ENCODE peak calls at places on chromosomes 13 and 19, in eight cellular contexts. One of them, this sample, is unnamed.

GRCh38 chr13:92804926-92805325 is 421.7 kb upstream of the GPC6 start:
- DNase-seq in suprapubic skin: no peak
- DNase-seq in HCT116: no peak
- DNase-seq in stomach: no peak
- DNase-seq in spleen: no peak
- DNase-seq in GM23338: no peak
- DNase-seq in sigmoid colon: no peak
- DNase-seq in transverse colon: no peak
- DNase-seq in this sample: no peak

GRCh38 chr19:45798995-45799517 is 6.4 kb upstream of the DMWD start:
- DNase-seq in GM23338: peak; percentile 78
- DNase-seq in HCT116: no peak
- DNase-seq in suprapubic skin: no peak
- DNase-seq in transverse colon: peak; percentile 62
- DNase-seq in sigmoid colon: no peak
- DNase-seq in spleen: peak; percentile 82
- DNase-seq in stomach: peak; percentile 63
- DNase-seq in this sample: no peak

GRCh38 chr19:4910594-4911273 is 1.4 kb downstream of the UHRF1 start:
- DNase-seq in transverse colon: peak; percentile 31
- DNase-seq in HCT116: no peak
- DNase-seq in stomach: no peak
- DNase-seq in sigmoid colon: no peak
- DNase-seq in suprapubic skin: no peak
- DNase-seq in spleen: no peak
- DNase-seq in GM23338: no peak
- DNase-seq in this sample: no peak

GRCh38 chr13:72820156-72820897 is 38.4 kb downstream of the PIBF1 start:
- DNase-seq in sigmoid colon: no peak
- DNase-seq in suprapubic skin: no peak
- DNase-seq in spleen: no peak
- DNase-seq in transverse colon: no peak
- DNase-seq in stomach: no peak
- DNase-seq in HCT116: no peak
- DNase-seq in GM23338: peak; percentile 22
- DNase-seq in this sample: no peak

GRCh38 chr13:45928843-45929242 is 77.3 kb upstream of the SIAH3 start:
- DNase-seq in spleen: no peak
- DNase-seq in suprapubic skin: no peak
- DNase-seq in HCT116: no peak
- DNase-seq in GM23338: no peak
- DNase-seq in stomach: no peak
- DNase-seq in sigmoid colon: no peak
- DNase-seq in transverse colon: no peak
- DNase-seq in this sample: no peak

GRCh38 chr13:81987677-81988357 is 1646.9 kb upstream of the SPRY2 start:
- DNase-seq in sigmoid colon: no peak
- DNase-seq in stomach: no peak
- DNase-seq in suprapubic skin: no peak
- DNase-seq in GM23338: peak; percentile 73
- DNase-seq in HCT116: no peak
- DNase-seq in spleen: no peak
- DNase-seq in transverse colon: no peak
- DNase-seq in this sample: no peak

GRCh38 chr13:57631607-57632275 is at the start of gene PCDH17:
- DNase-seq in GM23338: peak; percentile 85
- DNase-seq in transverse colon: peak; percentile 7
- DNase-seq in stomach: peak; percentile 34
- DNase-seq in HCT116: no peak
- DNase-seq in sigmoid colon: no peak
- DNase-seq in spleen: peak; percentile 73
- DNase-seq in suprapubic skin: no peak
- DNase-seq in this sample: no peak

GRCh38 chr19:39014037-39014436 is 18.3 kb downstream of the FBXO27 start:
- DNase-seq in sigmoid colon: no peak
- DNase-seq in GM23338: no peak
- DNase-seq in spleen: no peak
- DNase-seq in transverse colon: no peak
- DNase-seq in stomach: no peak
- DNase-seq in HCT116: no peak
- DNase-seq in suprapubic skin: no peak
- DNase-seq in this sample: no peak

GRCh38 chr19:18118420-18119242 is 21.1 kb downstream of the MAST3 start:
- DNase-seq in GM23338: no peak
- DNase-seq in sigmoid colon: no peak
- DNase-seq in transverse colon: no peak
- DNase-seq in spleen: no peak
- DNase-seq in HCT116: no peak
- DNase-seq in stomach: no peak
- DNase-seq in suprapubic skin: no peak
- DNase-seq in this sample: no peak

GRCh38 chr13:112657850-112658445 is 31.9 kb upstream of the ATP11A start:
- DNase-seq in stomach: no peak
- DNase-seq in suprapubic skin: no peak
- DNase-seq in HCT116: no peak
- DNase-seq in sigmoid colon: no peak
- DNase-seq in GM23338: no peak
- DNase-seq in spleen: no peak
- DNase-seq in transverse colon: no peak
- DNase-seq in this sample: no peak

GRCh38 chr19:10946964-10947657 is 13.7 kb upstream of the SMARCA4 start:
- DNase-seq in GM23338: no peak
- DNase-seq in spleen: no peak
- DNase-seq in suprapubic skin: no peak
- DNase-seq in sigmoid colon: no peak
- DNase-seq in transverse colon: no peak
- DNase-seq in HCT116: no peak
- DNase-seq in stomach: no peak
- DNase-seq in this sample: no peak

GRCh38 chr13:70043685-70044084 is 63.9 kb upstream of the ATXN8OS start:
- DNase-seq in HCT116: no peak
- DNase-seq in spleen: no peak
- DNase-seq in suprapubic skin: no peak
- DNase-seq in GM23338: no peak
- DNase-seq in transverse colon: no peak
- DNase-seq in sigmoid colon: no peak
- DNase-seq in stomach: no peak
- DNase-seq in this sample: no peak

GRCh38 chr13:21511841-21512240 is 52.7 kb upstream of the ZDHHC20 start:
- DNase-seq in stomach: no peak
- DNase-seq in suprapubic skin: no peak
- DNase-seq in sigmoid colon: no peak
- DNase-seq in transverse colon: no peak
- DNase-seq in GM23338: no peak
- DNase-seq in spleen: no peak
- DNase-seq in HCT116: no peak
- DNase-seq in this sample: peak; percentile 24

GRCh38 chr19:15737722-15738121 is at the start of gene OR10H3:
- DNase-seq in stomach: no peak
- DNase-seq in GM23338: no peak
- DNase-seq in sigmoid colon: no peak
- DNase-seq in spleen: no peak
- DNase-seq in HCT116: no peak
- DNase-seq in suprapubic skin: no peak
- DNase-seq in transverse colon: no peak
- DNase-seq in this sample: no peak

GRCh38 chr13:34172048-34172447 is 354.1 kb downstream of the RFC3 start:
- DNase-seq in GM23338: no peak
- DNase-seq in spleen: no peak
- DNase-seq in stomach: no peak
- DNase-seq in transverse colon: no peak
- DNase-seq in HCT116: no peak
- DNase-seq in sigmoid colon: no peak
- DNase-seq in suprapubic skin: no peak
- DNase-seq in this sample: no peak

GRCh38 chr19:41863209-41863931 is 3.3 kb downstream of the RPS19 start:
- DNase-seq in spleen: no peak
- DNase-seq in HCT116: no peak
- DNase-seq in GM23338: no peak
- DNase-seq in stomach: no peak
- DNase-seq in transverse colon: no peak
- DNase-seq in sigmoid colon: no peak
- DNase-seq in suprapubic skin: no peak
- DNase-seq in this sample: no peak
- TF ChIP-seq POLR2AphosphoS5 in spleen: no peak
- TF ChIP-seq POLR2AphosphoS5 in HCT116: no peak
- TF ChIP-seq POLR2AphosphoS5 in GM23338: peak; percentile 24
- TF ChIP-seq POLR2AphosphoS5 in stomach: no peak
- TF ChIP-seq POLR2AphosphoS5 in transverse colon: no peak
- TF ChIP-seq POLR2AphosphoS5 in sigmoid colon: no peak
- TF ChIP-seq POLR2AphosphoS5 in suprapubic skin: no peak
- TF ChIP-seq POLR2AphosphoS5 in this sample: no peak

DNA sequence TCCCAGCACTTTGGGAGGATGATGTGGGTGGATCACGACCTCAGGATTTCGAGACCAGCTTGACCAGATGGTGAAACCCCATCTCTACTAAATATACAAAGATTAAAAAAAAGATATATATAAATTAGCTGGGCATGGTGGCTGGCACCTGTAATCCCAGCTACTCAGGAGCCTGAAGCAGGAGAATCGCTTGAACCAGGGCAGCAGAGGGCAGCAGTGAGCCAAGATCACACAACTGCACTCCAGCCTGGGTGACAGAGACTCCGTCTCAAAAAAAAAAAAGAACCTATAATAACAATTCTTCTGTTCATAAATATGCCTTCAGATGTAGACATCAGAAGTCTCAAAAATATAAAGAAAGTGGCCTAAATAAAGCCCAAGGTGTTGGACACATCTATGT is 7.6 kb downstream of the ZNF737 start:
- DNase-seq in GM23338: peak; percentile 66
- DNase-seq in suprapubic skin: no peak
- DNase-seq in HCT116: no peak
- DNase-seq in stomach: no peak
- DNase-seq in sigmoid colon: no peak
- DNase-seq in spleen: no peak
- DNase-seq in transverse colon: no peak
- DNase-seq in this sample: no peak
- H3K36me3 ChIP-seq in GM23338: peaks cover 8% of the 10 kb centered on the region
- H3K36me3 ChIP-seq in suprapubic skin: peaks cover 48% of the 10 kb centered on the region
- H3K36me3 ChIP-seq in HCT116: no peaks in the 10 kb centered on the region
- H3K36me3 ChIP-seq in stomach: peaks cover 58% of the 10 kb centered on the region
- H3K36me3 ChIP-seq in sigmoid colon: peaks cover 7% of the 10 kb centered on the region
- H3K36me3 ChIP-seq in spleen: peaks cover 98% of the 10 kb centered on the region
- H3K36me3 ChIP-seq in transverse colon: no peaks in the 10 kb centered on the region
- H3K36me3 ChIP-seq in this sample: no peaks in the 10 kb centered on the region

GRCh38 chr19:49930483-49931011 is 1.2 kb upstream of the NUP62 start:
- DNase-seq in GM23338: peak; percentile 81
- DNase-seq in HCT116: peak; percentile 38
- DNase-seq in spleen: peak; percentile 86
- DNase-seq in transverse colon: peak; percentile 24
- DNase-seq in suprapubic skin: no peak
- DNase-seq in stomach: no peak
- DNase-seq in sigmoid colon: no peak
- DNase-seq in this sample: no peak

GRCh38 chr19:49932731-49933131 is 3.4 kb upstream of the NUP62 start:
- DNase-seq in transverse colon: no peak
- DNase-seq in spleen: peak; percentile 87
- DNase-seq in stomach: no peak
- DNase-seq in suprapubic skin: no peak
- DNase-seq in sigmoid colon: no peak
- DNase-seq in HCT116: no peak
- DNase-seq in GM23338: no peak
- DNase-seq in this sample: no peak

GRCh38 chr19:49931293-49932040 is 2.2 kb upstream of the NUP62 start:
- DNase-seq in transverse colon: no peak
- DNase-seq in suprapubic skin: no peak
- DNase-seq in GM23338: no peak
- DNase-seq in HCT116: no peak
- DNase-seq in stomach: no peak
- DNase-seq in sigmoid colon: no peak
- DNase-seq in spleen: no peak
- DNase-seq in this sample: no peak

GRCh38 chr19:49933643-49934042 is 4.3 kb upstream of the NUP62 start:
- DNase-seq in GM23338: no peak
- DNase-seq in suprapubic skin: no peak
- DNase-seq in transverse colon: no peak
- DNase-seq in stomach: no peak
- DNase-seq in sigmoid colon: no peak
- DNase-seq in spleen: peak; percentile 36
- DNase-seq in HCT116: no peak
- DNase-seq in this sample: no peak

DNA sequence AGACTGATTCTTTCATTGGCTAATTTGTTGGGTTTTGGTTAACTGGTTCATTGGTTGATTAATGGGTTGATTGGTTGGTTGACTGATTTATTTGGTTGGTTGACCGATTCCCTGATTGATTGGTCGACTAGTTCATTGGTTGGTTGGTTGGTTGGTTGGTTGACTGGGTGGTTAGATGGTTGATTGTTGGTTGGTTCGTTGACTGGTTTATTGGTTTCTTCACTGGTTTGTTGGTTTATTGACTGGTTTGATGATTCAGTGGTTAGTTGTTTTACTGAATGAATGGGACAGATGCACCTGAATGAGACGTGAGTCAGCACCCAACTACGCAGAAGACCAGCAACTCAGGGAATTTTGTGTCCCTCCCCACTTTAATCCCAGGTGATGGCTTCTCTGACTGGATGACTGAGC is 2.7 kb upstream of the NUP62 start:
- DNase-seq in spleen: no peak
- DNase-seq in GM23338: no peak
- DNase-seq in sigmoid colon: no peak
- DNase-seq in HCT116: no peak
- DNase-seq in transverse colon: no peak
- DNase-seq in suprapubic skin: no peak
- DNase-seq in stomach: no peak
- DNase-seq in this sample: no peak
- TF ChIP-seq POLR2AphosphoS5 in spleen: no peak
- TF ChIP-seq POLR2AphosphoS5 in GM23338: no peak
- TF ChIP-seq POLR2AphosphoS5 in sigmoid colon: no peak
- TF ChIP-seq POLR2AphosphoS5 in HCT116: no peak
- TF ChIP-seq POLR2AphosphoS5 in transverse colon: no peak
- TF ChIP-seq POLR2AphosphoS5 in suprapubic skin: no peak
- TF ChIP-seq POLR2AphosphoS5 in stomach: no peak
- TF ChIP-seq POLR2AphosphoS5 in this sample: no peak

DNA sequence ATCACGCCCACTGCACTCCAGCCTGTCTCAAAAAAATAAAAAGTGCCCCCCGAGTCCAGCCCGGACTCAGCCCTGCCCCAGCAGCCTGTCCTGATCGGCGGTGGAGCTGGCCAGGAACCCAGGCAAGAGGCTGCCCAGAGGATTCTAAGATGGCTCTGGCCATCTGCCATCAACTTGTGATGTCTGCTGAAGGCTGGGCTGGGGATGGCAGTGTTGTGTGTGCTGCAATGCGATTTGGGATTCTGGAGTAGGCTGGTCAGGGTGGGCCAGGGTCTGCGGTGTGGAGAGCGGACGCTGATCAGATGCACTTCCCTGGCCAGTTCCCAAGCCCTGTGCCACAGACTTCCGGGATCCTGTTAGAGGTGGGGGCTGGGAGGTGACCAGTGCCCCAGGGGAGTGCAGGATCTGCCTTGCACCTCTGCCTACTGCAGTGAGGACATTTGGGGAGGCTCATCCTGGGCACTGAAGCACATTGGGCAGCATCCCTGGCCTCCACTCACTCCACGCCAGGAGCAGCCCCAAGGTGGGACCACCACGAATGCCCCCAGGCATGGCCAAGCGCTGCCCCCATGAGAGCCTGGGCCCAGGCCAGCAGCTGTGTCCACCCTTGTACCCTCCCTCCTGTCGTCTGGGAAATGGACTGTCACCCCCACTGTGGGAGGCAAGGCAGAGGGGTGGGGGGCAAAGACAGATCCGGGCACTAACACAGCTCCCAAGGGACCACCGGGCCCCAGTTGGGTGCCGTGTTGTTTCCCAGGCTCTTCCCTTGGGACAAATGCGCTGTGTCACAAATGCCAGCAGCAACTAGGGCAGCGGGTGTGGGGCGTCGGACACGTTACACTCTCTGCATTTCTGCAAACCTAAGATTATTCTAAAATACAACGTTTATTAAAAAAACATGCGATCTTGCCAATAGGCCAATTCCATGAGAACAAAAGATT is 3.4 kb upstream of the TBXA2R start:
- DNase-seq in spleen: no peak
- DNase-seq in HCT116: no peak
- DNase-seq in suprapubic skin: no peak
- DNase-seq in sigmoid colon: no peak
- DNase-seq in stomach: no peak
- DNase-seq in transverse colon: no peak
- DNase-seq in GM23338: no peak
- DNase-seq in this sample: no peak
- H3K36me3 ChIP-seq in spleen: peaks cover 51% of the 10 kb centered on the region
- H3K36me3 ChIP-seq in HCT116: peaks cover 7% of the 10 kb centered on the region
- H3K36me3 ChIP-seq in suprapubic skin: peaks cover 48% of the 10 kb centered on the region
- H3K36me3 ChIP-seq in sigmoid colon: peaks cover 19% of the 10 kb centered on the region
- H3K36me3 ChIP-seq in stomach: peaks cover 43% of the 10 kb centered on the region
- H3K36me3 ChIP-seq in transverse colon: no peaks in the 10 kb centered on the region
- H3K36me3 ChIP-seq in GM23338: no peaks in the 10 kb centered on the region
- H3K36me3 ChIP-seq in this sample: peaks cover 10% of the 10 kb centered on the region